ENCODE peak calls at places on chromosomes 2 and 18, in six cellular contexts. F is stimulated activated CD4-positive, alpha-beta T cell treated with anti-CD3 and anti-CD28 coated beads, Interleukin-15, amount 100 ng/mL, for 1 hour; B is activated CD8-positive, alpha-beta memory T cell treated with anti-CD3 and anti-CD28 coated beads for 1 hour; N is choroid plexus epithelial cell; X is NCI-H2029 treated with DMSO at 0.1 percent for 48 hours; Y is MV-4-11. K is an unnamed sample.

GRCh38 chr2:217685255-217685605 is 317.6 kb downstream of the TNS1 start:
- DNase-seq in F (no peak), B (no peak), N (peak), X (no peak), Y (peak), K (peak)

GRCh38 chr18:48924621-48925601 is 25.9 kb downstream of the SMAD7 start:
- DNase-seq in F (no peak), B (no peak), N (no peak), X (no peak), Y (no peak), K (no peak)

GRCh38 chr2:46097714-46098480 is 199.3 kb upstream of the EPAS1 start:
- DNase-seq in F (no peak), B (no peak), N (peak), X (peak), Y (no peak), K (peak)

GRCh38 chr18:59763541-59764136 is 66.4 kb upstream of the CCBE1 start:
- DNase-seq in F (no peak), B (no peak), N (no peak), X (no peak), Y (no peak), K (no peak)

GRCh38 chr18:33611525-33612135 is 33.6 kb downstream of the ASXL3 start:
- DNase-seq in F (no peak), B (no peak), N (no peak), X (no peak), Y (no peak), K (no peak)

GRCh38 chr18:22813648-22814328 is 119.3 kb upstream of the RBBP8 start:
- DNase-seq in F (no peak), B (no peak), N (peak), X (no peak), Y (peak), K (peak)

GRCh38 chr2:654896-655295 is 22.3 kb downstream of the TMEM18 start:
- DNase-seq in F (no peak), B (no peak), N (no peak), X (no peak), Y (no peak), K (no peak)

GRCh38 chr2:179543361-179543901 is 278.8 kb upstream of the SESTD1 start:
- DNase-seq in F (no peak), B (no peak), N (peak), X (no peak), Y (no peak), K (no peak)

GRCh38 chr2:148021059-148021985 is at the start of gene MBD5:
- DNase-seq in F (peak), B (peak), N (peak), X (no peak), Y (peak), K (no peak)

GRCh38 chr2:242075163-242075562 is 205.6 kb downstream of the RTP5 start:
- DNase-seq in F (no peak), B (no peak), N (peak), X (no peak), Y (no peak), K (peak)

GRCh38 chr2:168136392-168136977 is 110.9 kb downstream of the STK39 start:
- DNase-seq in F (no peak), B (no peak), N (peak), X (no peak), Y (peak), K (peak)

GRCh38 chr2:172097557-172098131 is 5.1 kb downstream of the DLX2 start:
- DNase-seq in F (no peak), B (no peak), N (no peak), X (no peak), Y (no peak), K (no peak)

GRCh38 chr18:8814206-8814605 is 108.8 kb downstream of the MTCL1 start:
- DNase-seq in F (no peak), B (no peak), N (peak), X (no peak), Y (no peak), K (peak)

GRCh38 chr18:35616664-35617423 is 35.3 kb downstream of the GALNT1 start:
- DNase-seq in F (peak), B (peak), N (peak), X (no peak), Y (peak), K (peak)

GRCh38 chr2:74822771-74823283 is 11.1 kb upstream of the HK2 start:
- DNase-seq in F (no peak), B (no peak), N (no peak), X (no peak), Y (no peak), K (no peak)

GRCh38 chr2:172021955-172022354 is 22.2 kb downstream of the METAP1D start:
- DNase-seq in F (no peak), B (no peak), N (peak), X (no peak), Y (no peak), K (peak)

GRCh38 chr2:230878599-230878965 is 13.8 kb downstream of the ITM2C start:
- DNase-seq in F (no peak), B (no peak), N (no peak), X (no peak), Y (no peak), K (no peak)

GRCh38 chr18:24651472-24651871 is 191.0 kb downstream of the HRH4 start:
- DNase-seq in F (no peak), B (no peak), N (no peak), X (no peak), Y (no peak), K (no peak)

GRCh38 chr2:5464657-5465056 is 227.5 kb upstream of the SOX11 start:
- DNase-seq in F (no peak), B (no peak), N (peak), X (no peak), Y (no peak), K (no peak)

GRCh38 chr2:85852979-85853498 is 35.8 kb downstream of the ST3GAL5 start:
- DNase-seq in F (peak), B (peak), N (no peak), X (no peak), Y (peak), K (no peak)

GRCh38 chr2:63614448-63614968 is 25.7 kb downstream of the MDH1 start:
- DNase-seq in F (no peak), B (no peak), N (peak), X (no peak), Y (no peak), K (peak)

GRCh38 chr2:6813573-6813972 is 52.1 kb downstream of the CMPK2 start:
- DNase-seq in F (no peak), B (no peak), N (no peak), X (no peak), Y (no peak), K (no peak)

GRCh38 chr18:25827961-25828561 is 262.4 kb downstream of the SS18 start:
- DNase-seq in F (no peak), B (no peak), N (peak), X (no peak), Y (no peak), K (peak)

GRCh38 chr18:75276813-75277628 is 66.4 kb downstream of the TSHZ1 start:
- DNase-seq in F (no peak), B (no peak), N (peak), X (no peak), Y (no peak), K (peak)

GRCh38 chr2:118705032-118705431 is 142.4 kb downstream of the EN1 start:
- DNase-seq in F (no peak), B (no peak), N (peak), X (no peak), Y (no peak), K (peak)

GRCh38 chr2:129778608-129778877 is 200.9 kb upstream of the RAB6C start:
- DNase-seq in F (no peak), B (no peak), N (no peak), X (no peak), Y (no peak), K (no peak)

GRCh38 chr2:218368621-218369153 is 12.0 kb downstream of the CATIP start:
- DNase-seq in F (no peak), B (no peak), N (peak), X (no peak), Y (no peak), K (no peak)

GRCh38 chr2:45237850-45238542 is 228.7 kb upstream of the SIX2 start:
- DNase-seq in F (no peak), B (no peak), N (peak), X (no peak), Y (peak), K (peak)

GRCh38 chr18:27793013-27793412 is 383.9 kb downstream of the CDH2 start:
- DNase-seq in F (no peak), B (no peak), N (no peak), X (no peak), Y (peak), K (no peak)

GRCh38 chr2:7744827-7745226 is 827.6 kb downstream of the RNF144A start:
- DNase-seq in F (no peak), B (no peak), N (no peak), X (peak), Y (no peak), K (no peak)

GRCh38 chr2:81670885-81671284 is 1366.3 kb upstream of the LRRTM1 start:
- DNase-seq in F (no peak), B (no peak), N (no peak), X (no peak), Y (no peak), K (no peak)

GRCh38 chr2:120509213-120509815 is 163.4 kb downstream of the INHBB start:
- DNase-seq in F (no peak), B (no peak), N (no peak), X (no peak), Y (no peak), K (no peak)

GRCh38 chr2:241217320-241218031 is 29.0 kb downstream of the ANO7 start:
- DNase-seq in F (peak), B (peak), N (peak), X (peak), Y (no peak), K (peak)

K was measured in astrocyte of the spinal cord.